ENCODE peak calls at places on chromosomes 16 and 17, in four cellular contexts. One of them, this sample, is unnamed.
A peak's percentile ranks its signal among the peaks of the same experiment; 100 is the strongest.

GRCh38 chr17:76716146-76716833 is 5.5 kb upstream of the MXRA7 start:
- DNase-seq in lower leg skin: no peak
- DNase-seq in cardiac fibroblast: peak; percentile 99
- DNase-seq in upper lobe of right lung: peak; percentile 63
- DNase-seq in this sample: no peak

GRCh38 chr17:13601776-13602551 is at the start of gene HS3ST3A1:
- DNase-seq in lower leg skin: no peak
- DNase-seq in cardiac fibroblast: peak; percentile 83
- DNase-seq in upper lobe of right lung: peak; percentile 66
- DNase-seq in this sample: peak; percentile 80

GRCh38 chr17:9138161-9138717 is 116.9 kb downstream of the NTN1 start:
- DNase-seq in lower leg skin: no peak
- DNase-seq in cardiac fibroblast: no peak
- DNase-seq in upper lobe of right lung: no peak
- DNase-seq in this sample: no peak

GRCh38 chr17:7972131-7972785 is 30.2 kb upstream of the GUCY2D start:
- DNase-seq in lower leg skin: no peak
- DNase-seq in cardiac fibroblast: peak; percentile 19
- DNase-seq in upper lobe of right lung: no peak
- DNase-seq in this sample: no peak

GRCh38 chr16:87948119-87948545 is 3.1 kb upstream of the BANP start:
- DNase-seq in lower leg skin: no peak
- DNase-seq in cardiac fibroblast: no peak
- DNase-seq in upper lobe of right lung: no peak
- DNase-seq in this sample: no peak

GRCh38 chr16:58843675-58844074 is 109.6 kb upstream of the GOT2 start:
- DNase-seq in lower leg skin: no peak
- DNase-seq in cardiac fibroblast: peak; percentile 7
- DNase-seq in upper lobe of right lung: no peak
- DNase-seq in this sample: no peak

GRCh38 chr17:3639981-3640596 is 3.5 kb downstream of the CTNS start:
- DNase-seq in lower leg skin: no peak
- DNase-seq in cardiac fibroblast: peak; percentile 78
- DNase-seq in upper lobe of right lung: no peak
- DNase-seq in this sample: no peak

GRCh38 chr16:50999181-50999580 is 151.9 kb downstream of the SALL1 start:
- DNase-seq in lower leg skin: no peak
- DNase-seq in cardiac fibroblast: no peak
- DNase-seq in upper lobe of right lung: no peak
- DNase-seq in this sample: no peak

GRCh38 chr16:56317998-56318912 is 107.1 kb downstream of the AMFR start:
- DNase-seq in lower leg skin: peak; percentile 70
- DNase-seq in cardiac fibroblast: peak; percentile 83
- DNase-seq in upper lobe of right lung: peak; percentile 88
- DNase-seq in this sample: peak; percentile 91

GRCh38 chr16:53803998-53804397 is 100.0 kb downstream of the FTO start:
- DNase-seq in lower leg skin: no peak
- DNase-seq in cardiac fibroblast: no peak
- DNase-seq in upper lobe of right lung: no peak
- DNase-seq in this sample: no peak

GRCh38 chr16:20944861-20945390 is 44.4 kb downstream of the LYRM1 start:
- DNase-seq in lower leg skin: no peak
- DNase-seq in cardiac fibroblast: peak; percentile 32
- DNase-seq in upper lobe of right lung: no peak
- DNase-seq in this sample: no peak
- TF ChIP-seq CTCF in lower leg skin: no peak
- TF ChIP-seq CTCF in cardiac fibroblast: no peak
- TF ChIP-seq CTCF in upper lobe of right lung: no peak
- TF ChIP-seq CTCF in this sample: no peak

GRCh38 chr17:42252528-42253172 is 23.5 kb downstream of the STAT5B start:
- DNase-seq in lower leg skin: no peak
- DNase-seq in cardiac fibroblast: peak; percentile 30
- DNase-seq in upper lobe of right lung: no peak
- DNase-seq in this sample: no peak
- TF ChIP-seq CTCF in lower leg skin: no peak
- TF ChIP-seq CTCF in cardiac fibroblast: no peak
- TF ChIP-seq CTCF in upper lobe of right lung: no peak
- TF ChIP-seq CTCF in this sample: no peak

GRCh38 chr17:1684307-1685189 is at the start of gene PRPF8:
- DNase-seq in lower leg skin: peak; percentile 98
- DNase-seq in cardiac fibroblast: peak; percentile 98
- DNase-seq in upper lobe of right lung: peak; percentile 98
- DNase-seq in this sample: peak; percentile 98
- TF ChIP-seq CTCF in lower leg skin: no peak
- TF ChIP-seq CTCF in cardiac fibroblast: no peak
- TF ChIP-seq CTCF in upper lobe of right lung: no peak
- TF ChIP-seq CTCF in this sample: no peak

GRCh38 chr17:16488572-16488997 is 3.4 kb downstream of the LRRC75A start:
- DNase-seq in lower leg skin: no peak
- DNase-seq in cardiac fibroblast: no peak
- DNase-seq in upper lobe of right lung: no peak
- DNase-seq in this sample: no peak

GRCh38 chr17:16484445-16485169 is 7.4 kb downstream of the LRRC75A start:
- DNase-seq in lower leg skin: no peak
- DNase-seq in cardiac fibroblast: no peak
- DNase-seq in upper lobe of right lung: no peak
- DNase-seq in this sample: no peak

GRCh38 chr17:16483021-16483645 is 8.9 kb downstream of the LRRC75A start:
- DNase-seq in lower leg skin: no peak
- DNase-seq in cardiac fibroblast: no peak
- DNase-seq in upper lobe of right lung: no peak
- DNase-seq in this sample: no peak

GRCh38 chr17:16482253-16482652 is 9.7 kb downstream of the LRRC75A start:
- DNase-seq in lower leg skin: no peak
- DNase-seq in cardiac fibroblast: no peak
- DNase-seq in upper lobe of right lung: no peak
- DNase-seq in this sample: no peak

GRCh38 chr17:16486373-16487250 is 5.4 kb downstream of the LRRC75A start:
- DNase-seq in lower leg skin: peak; percentile 77
- DNase-seq in cardiac fibroblast: peak; percentile 74
- DNase-seq in upper lobe of right lung: peak; percentile 93
- DNase-seq in this sample: no peak
- TF ChIP-seq CTCF in lower leg skin: no peak
- TF ChIP-seq CTCF in cardiac fibroblast: peak; percentile 1
- TF ChIP-seq CTCF in upper lobe of right lung: no peak
- TF ChIP-seq CTCF in this sample: no peak

DNA sequence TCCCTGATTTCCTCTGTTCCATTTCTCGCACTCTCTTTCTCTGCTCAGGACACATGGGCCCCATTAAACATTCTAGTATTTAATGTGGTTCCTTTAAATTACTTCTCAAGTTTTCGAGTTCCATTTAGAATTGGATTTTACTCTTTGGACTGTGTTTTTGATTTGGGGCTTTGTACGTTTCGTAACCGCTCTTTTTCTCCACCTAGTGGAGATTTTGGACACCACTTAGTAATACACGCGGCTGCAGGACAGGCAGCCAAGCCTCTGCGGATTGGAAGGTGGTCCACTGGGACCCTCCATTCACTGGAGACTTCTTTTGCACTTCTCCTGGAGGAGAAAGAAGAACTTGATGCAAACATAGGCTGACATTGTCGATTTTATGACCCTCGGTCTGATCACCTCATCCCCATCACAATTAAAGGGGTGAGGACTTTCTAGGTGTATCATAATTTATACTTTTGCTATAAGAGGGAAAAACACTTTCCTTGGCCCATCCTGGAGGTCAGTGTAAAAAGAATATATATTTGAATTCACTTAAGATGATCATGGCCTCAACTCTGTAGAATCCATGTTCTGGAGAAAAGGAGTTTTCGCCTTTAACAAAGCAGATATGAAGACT is 85.8 kb downstream of the NOG start:
- DNase-seq in lower leg skin: no peak
- DNase-seq in cardiac fibroblast: peak; percentile 36
- DNase-seq in upper lobe of right lung: no peak
- DNase-seq in this sample: no peak
- TF ChIP-seq CTCF in lower leg skin: no peak
- TF ChIP-seq CTCF in cardiac fibroblast: peak; percentile 66
- TF ChIP-seq CTCF in upper lobe of right lung: peak; percentile 57
- TF ChIP-seq CTCF in this sample: peak; percentile 85

GRCh38 chr16:1539720-1540555 is 6.5 kb downstream of the TMEM204 start:
- DNase-seq in lower leg skin: no peak
- DNase-seq in cardiac fibroblast: no peak
- DNase-seq in upper lobe of right lung: no peak
- DNase-seq in this sample: no peak

GRCh38 chr16:1537763-1538289 is 4.4 kb downstream of the TMEM204 start:
- DNase-seq in lower leg skin: no peak
- DNase-seq in cardiac fibroblast: no peak
- DNase-seq in upper lobe of right lung: no peak
- DNase-seq in this sample: no peak

GRCh38 chr16:1540556-1540855 is 7.0 kb downstream of the TMEM204 start:
- DNase-seq in lower leg skin: no peak
- DNase-seq in cardiac fibroblast: no peak
- DNase-seq in upper lobe of right lung: no peak
- DNase-seq in this sample: no peak

GRCh38 chr16:1537138-1537577 is 3.7 kb downstream of the TMEM204 start:
- DNase-seq in lower leg skin: no peak
- DNase-seq in cardiac fibroblast: no peak
- DNase-seq in upper lobe of right lung: peak; percentile 62
- DNase-seq in this sample: no peak

GRCh38 chr16:1538804-1539520 is 5.5 kb downstream of the TMEM204 start:
- DNase-seq in lower leg skin: no peak
- DNase-seq in cardiac fibroblast: no peak
- DNase-seq in upper lobe of right lung: no peak
- DNase-seq in this sample: no peak
- TF ChIP-seq CTCF in lower leg skin: no peak
- TF ChIP-seq CTCF in cardiac fibroblast: no peak
- TF ChIP-seq CTCF in upper lobe of right lung: no peak
- TF ChIP-seq CTCF in this sample: no peak

DNA sequence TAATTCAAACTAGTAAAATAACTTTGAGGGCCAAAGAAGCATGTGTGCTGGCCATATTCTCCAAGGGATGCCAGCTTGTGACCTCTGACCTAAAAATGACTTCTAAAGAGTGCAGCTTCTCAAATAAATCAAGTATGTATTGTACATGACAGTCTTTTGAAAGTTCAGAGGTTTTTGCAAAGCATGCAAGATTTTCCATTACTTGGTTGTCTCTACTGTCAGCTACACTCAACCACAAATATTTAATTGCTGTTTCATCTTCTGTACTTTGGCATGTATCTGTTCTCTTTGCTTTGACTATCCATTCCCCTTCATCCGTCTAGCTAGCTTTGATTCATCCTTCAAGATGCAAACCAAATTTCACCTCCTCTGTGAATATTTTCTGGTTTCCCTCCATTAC is 121.9 kb upstream of the HS3ST2 start:
- DNase-seq in lower leg skin: no peak
- DNase-seq in cardiac fibroblast: no peak
- DNase-seq in upper lobe of right lung: no peak
- DNase-seq in this sample: no peak
- TF ChIP-seq CTCF in lower leg skin: no peak
- TF ChIP-seq CTCF in cardiac fibroblast: no peak
- TF ChIP-seq CTCF in upper lobe of right lung: no peak
- TF ChIP-seq CTCF in this sample: no peak

GRCh38 chr17:44911133-44912001 is 3.9 kb downstream of the GFAP start:
- DNase-seq in lower leg skin: no peak
- DNase-seq in cardiac fibroblast: peak; percentile 49
- DNase-seq in upper lobe of right lung: peak; percentile 79
- DNase-seq in this sample: no peak
- TF ChIP-seq CTCF in lower leg skin: no peak
- TF ChIP-seq CTCF in cardiac fibroblast: peak; percentile 68
- TF ChIP-seq CTCF in upper lobe of right lung: peak; percentile 55
- TF ChIP-seq CTCF in this sample: peak; percentile 76

DNA sequence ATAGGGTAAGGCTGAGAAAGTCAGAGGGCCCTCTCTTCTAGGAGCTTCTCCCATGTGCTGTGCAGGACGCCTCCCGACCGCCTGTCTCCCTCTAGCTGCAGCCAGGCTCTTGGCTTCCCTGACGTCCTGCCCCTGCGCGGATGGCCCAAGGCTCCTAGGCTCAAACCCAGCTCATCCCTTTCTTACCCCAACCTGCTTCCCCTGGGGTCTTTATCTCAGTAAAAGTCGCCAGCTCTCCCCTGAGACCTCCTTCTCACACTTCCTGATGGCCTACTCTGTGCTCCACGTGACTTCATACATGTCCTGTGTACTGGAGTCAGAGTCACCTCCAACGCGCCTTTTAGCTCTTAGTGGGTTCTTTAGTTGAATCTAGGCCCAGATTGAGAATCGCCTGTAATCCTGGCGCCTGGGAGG is 1.1 kb upstream of the ZNF747 start:
- DNase-seq in lower leg skin: peak; percentile 73
- DNase-seq in cardiac fibroblast: peak; percentile 82
- DNase-seq in upper lobe of right lung: peak; percentile 86
- DNase-seq in this sample: no peak
- TF ChIP-seq CTCF in lower leg skin: no peak
- TF ChIP-seq CTCF in cardiac fibroblast: peak; percentile 71
- TF ChIP-seq CTCF in upper lobe of right lung: peak; percentile 65
- TF ChIP-seq CTCF in this sample: peak; percentile 63

GRCh38 chr17:65349916-65350315 is 211.5 kb downstream of the AXIN2 start:
- DNase-seq in lower leg skin: no peak
- DNase-seq in cardiac fibroblast: no peak
- DNase-seq in upper lobe of right lung: no peak
- DNase-seq in this sample: no peak

GRCh38 chr17:65345261-65346060 is 208.3 kb downstream of the RGS9 start:
- DNase-seq in lower leg skin: no peak
- DNase-seq in cardiac fibroblast: no peak
- DNase-seq in upper lobe of right lung: no peak
- DNase-seq in this sample: no peak

GRCh38 chr17:65340401-65340800 is 203.2 kb downstream of the RGS9 start:
- DNase-seq in lower leg skin: no peak
- DNase-seq in cardiac fibroblast: no peak
- DNase-seq in upper lobe of right lung: no peak
- DNase-seq in this sample: no peak

GRCh38 chr17:65346166-65346565 is 209.0 kb downstream of the RGS9 start:
- DNase-seq in lower leg skin: no peak
- DNase-seq in cardiac fibroblast: no peak
- DNase-seq in upper lobe of right lung: no peak
- DNase-seq in this sample: no peak
- TF ChIP-seq CTCF in lower leg skin: no peak
- TF ChIP-seq CTCF in cardiac fibroblast: no peak
- TF ChIP-seq CTCF in upper lobe of right lung: no peak
- TF ChIP-seq CTCF in this sample: no peak